ENCODE peak calls at places on chromosomes 12 and 14, in four cellular contexts. G is IMR-90, I is H1, N is mesendoderm. R is an unnamed sample.

GRCh38 chr14:97413991-97414717 is 617.0 kb downstream of the VRK1 start:
- DNase-seq in N (peak), I (no peak), G (no peak), R (peak)

GRCh38 chr14:24473211-24473610 is 30.6 kb upstream of the SDR39U1 start:
- DNase-seq in I (no peak), N (no peak), G (no peak), R (no peak)

GRCh38 chr12:109915171-109916040 is 15.3 kb downstream of the TCHP start:
- DNase-seq in N (no peak), G (no peak), I (no peak), R (no peak)

GRCh38 chr12:89621511-89621910 is 87.1 kb downstream of the ATP2B1 start:
- DNase-seq in G (no peak), I (no peak), N (no peak), R (no peak)

GRCh38 chr12:58725400-58726105 is 194.8 kb downstream of the LRIG3 start:
- DNase-seq in I (no peak), G (no peak), N (no peak), R (no peak)

GRCh38 chr12:41112903-41113302 is 75.2 kb upstream of the PDZRN4 start:
- DNase-seq in G (no peak), N (no peak), I (no peak), R (no peak)

GRCh38 chr14:92425101-92425500 is 88.5 kb upstream of the RIN3 start:
- DNase-seq in I (no peak), N (peak), G (peak), R (no peak)

GRCh38 chr12:93743999-93744689 is 67.0 kb downstream of the CRADD start:
- DNase-seq in G (no peak), N (no peak), I (no peak), R (no peak)

DNA sequence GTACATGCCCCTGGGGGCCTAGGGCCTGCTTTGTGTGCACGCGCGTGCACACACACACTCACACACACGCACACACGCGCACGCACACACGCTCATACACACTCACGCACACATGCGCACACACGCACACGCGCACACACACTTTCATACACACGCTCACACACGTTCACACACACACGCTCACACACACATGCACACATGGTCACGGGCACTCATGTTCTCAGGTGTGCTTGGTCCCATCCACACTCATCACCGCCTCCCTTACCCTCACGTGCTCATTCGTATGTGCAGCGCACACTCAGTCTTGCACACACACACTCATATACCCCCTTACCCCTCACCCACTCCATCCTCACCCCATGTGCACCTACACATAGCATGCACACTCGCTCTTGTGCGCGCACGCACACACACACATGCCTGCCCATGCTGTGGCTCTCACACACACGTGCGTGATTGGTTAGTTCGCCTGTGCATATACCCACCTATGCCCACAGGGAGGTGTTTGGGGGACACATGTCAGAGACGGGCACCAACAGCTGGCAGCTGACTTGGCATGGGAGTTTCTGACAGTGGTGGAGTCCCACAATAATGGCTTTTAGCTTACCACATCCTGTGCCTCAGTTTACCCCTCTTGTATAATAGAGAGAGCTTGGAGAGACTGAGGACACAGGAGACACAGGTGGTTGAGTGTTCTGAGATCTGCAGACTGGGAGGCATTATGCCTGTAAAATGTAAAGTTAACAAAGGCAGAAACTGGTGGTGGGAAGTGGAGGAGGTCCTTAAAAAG is 28.7 kb downstream of the TSPAN9 start:
- DNase-seq in I (no peak), N (no peak), G (no peak), R (peak)
- H3K56ac ChIP-seq in I (no peak), N (no peak), G (no peak), R (no peak)

GRCh38 chr12:123997908-123998307 is 24.9 kb downstream of the ZNF664 start:
- DNase-seq in I (no peak), N (no peak), G (no peak), R (no peak)
- H3K56ac ChIP-seq in I (no peak), N (no peak), G (no peak), R (no peak)

GRCh38 chr12:32533971-32534590 is 134.7 kb downstream of the FGD4 start:
- DNase-seq in G (peak), I (no peak), N (peak), R (peak)
- H3K56ac ChIP-seq in G (peak), I (no peak), N (no peak), R (no peak)

GRCh38 chr14:74952697-74953484 is 2.5 kb downstream of the PGF start:
- DNase-seq in G (no peak), I (no peak), N (no peak), R (no peak)

GRCh38 chr14:74955229-74955999 is at the start of gene PGF:
- DNase-seq in G (no peak), I (no peak), N (peak), R (peak)

GRCh38 chr14:74954947-74955228 is 509 bp downstream of the PGF start:
- DNase-seq in G (no peak), N (no peak), I (no peak), R (no peak)

GRCh38 chr14:74953686-74954085 is 1.7 kb downstream of the PGF start:
- DNase-seq in G (no peak), I (no peak), N (no peak), R (no peak)

DNA sequence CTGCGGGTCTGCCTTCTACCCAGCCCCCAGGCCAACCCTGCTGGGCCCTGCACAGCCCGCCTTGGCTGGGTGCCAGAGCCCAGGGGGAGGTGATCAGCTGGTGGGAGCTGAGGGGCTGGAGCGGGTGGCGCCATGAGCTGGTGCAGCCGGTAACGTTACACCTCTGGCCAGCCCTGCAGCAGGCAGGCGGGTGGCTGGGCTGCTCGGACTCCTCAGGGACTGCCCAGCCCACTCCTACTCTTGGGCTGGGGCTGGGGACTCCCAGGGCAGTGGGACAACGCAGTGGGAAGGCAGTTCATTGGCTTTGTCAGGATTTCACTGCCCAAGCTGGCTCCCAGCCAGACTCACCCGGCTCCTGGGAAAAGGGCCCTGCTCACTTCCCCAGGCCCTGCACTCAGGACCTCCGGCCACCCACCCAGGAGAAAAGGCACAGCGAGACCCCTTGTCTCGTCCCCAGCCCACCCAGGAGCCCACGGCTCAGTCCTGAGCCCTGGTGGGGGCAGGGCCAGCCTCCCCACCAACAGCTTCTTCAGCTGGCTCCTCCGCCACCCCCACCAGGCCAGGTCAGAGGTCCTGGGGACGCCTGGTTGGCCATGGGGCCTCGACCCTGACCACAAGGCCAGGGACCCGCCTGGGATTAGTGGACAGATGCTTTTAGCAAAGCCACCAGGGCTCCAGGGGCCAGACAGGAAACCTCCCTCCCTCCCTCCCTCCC is 1.0 kb downstream of the PGF start:
- DNase-seq in N (no peak), G (no peak), I (no peak), R (no peak)
- H3K56ac ChIP-seq in N (peak), G (no peak), I (no peak), R (no peak)

GRCh38 chr14:96212140-96212539 is 7.5 kb downstream of the BDKRB2 start:
- DNase-seq in I (no peak), G (peak), N (no peak), R (no peak)
- H3K56ac ChIP-seq in I (no peak), G (no peak), N (no peak), R (no peak)

GRCh38 chr12:114240288-114240687 is 165.7 kb downstream of the TBX5 start:
- DNase-seq in N (no peak), G (no peak), I (no peak), R (no peak)
- H3K56ac ChIP-seq in N (no peak), G (no peak), I (no peak), R (no peak)

DNA sequence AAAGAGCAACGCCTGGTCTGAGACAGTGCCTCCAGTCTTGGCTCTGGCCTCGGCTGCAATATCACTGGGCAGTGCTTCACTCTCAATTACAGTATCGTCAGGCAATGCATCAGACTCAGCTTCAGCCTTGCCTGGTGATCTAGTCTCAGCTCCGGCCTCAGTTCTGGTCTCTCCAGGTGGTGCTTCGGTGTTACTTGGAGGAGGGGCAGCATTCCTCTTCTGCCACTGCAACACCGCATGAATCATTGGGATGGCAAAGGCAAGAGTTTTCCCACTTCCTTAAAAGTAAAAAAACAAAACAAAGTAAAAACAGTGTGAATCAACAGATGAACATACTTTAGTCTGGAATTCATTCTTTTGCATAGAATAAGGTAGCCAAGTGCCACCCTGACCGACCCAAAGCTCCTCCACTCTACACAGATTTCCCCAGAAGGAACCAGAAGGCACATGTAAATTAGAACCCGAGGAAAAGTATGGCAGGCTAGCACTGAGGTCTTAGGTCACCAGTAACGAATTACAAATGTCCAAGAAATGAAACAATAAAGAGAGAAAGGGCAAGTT is 18.6 kb downstream of the DDX24 start:
- DNase-seq in I (no peak), N (peak), G (peak), R (no peak)
- H3K56ac ChIP-seq in I (no peak), N (peak), G (no peak), R (no peak)